ENCODE peak calls at places on chromosome 11, in nine cellular contexts. E is NCI-H748 treated with DMSO at 0.1 percent for 48 hours; K is GOT3; A is stimulated activated CD8-positive, alpha-beta memory T cell treated with anti-CD3 and anti-CD28 coated beads, Interleukin-7, amount 100 ng/mL, for 24 hours; R is effector memory CD4-positive, alpha-beta T cell; Z is HuH-7.5; Y is cortex of kidney; N is HT1080; G is kidney. T is an unnamed sample.

GRCh38 chr11:65663634-65664200 is 1.0 kb upstream of the RELA start:
- DNase-seq in E (peak), K (no peak), A (no peak), R (no peak), Z (peak), Y (no peak), N (no peak), G (peak), T (no peak)

GRCh38 chr11:134139873-134140331 is 71.0 kb downstream of the JAM3 start:
- DNase-seq in E (peak), K (no peak), A (no peak), R (no peak), Z (peak), Y (no peak), N (peak), G (no peak), T (peak)

GRCh38 chr11:15826826-15827225 is 529.5 kb downstream of the SOX6 start:
- DNase-seq in E (peak), K (no peak), A (no peak), R (no peak), Z (peak), Y (no peak), N (peak), G (no peak), T (peak)

GRCh38 chr11:126809514-126810289 is 190.9 kb downstream of the KIRREL3 start:
- DNase-seq in E (no peak), K (no peak), A (no peak), R (no peak), Z (no peak), Y (no peak), N (no peak), G (no peak), T (no peak)

GRCh38 chr11:130180491-130180890 is 20.9 kb downstream of the ST14 start:
- DNase-seq in E (no peak), K (no peak), A (no peak), R (no peak), Z (no peak), Y (no peak), N (no peak), G (peak), T (no peak)

GRCh38 chr11:31323145-31323544 is 46.4 kb downstream of the DCDC1 start:
- DNase-seq in E (no peak), K (no peak), A (no peak), R (no peak), Z (no peak), Y (no peak), N (no peak), G (no peak), T (no peak)

GRCh38 chr11:118401880-118402590 is 629 bp downstream of the ATP5MG start:
- DNase-seq in E (no peak), K (no peak), A (no peak), R (no peak), Z (peak), Y (no peak), N (peak), G (no peak), T (no peak)

GRCh38 chr11:30605036-30605435 is 18.9 kb upstream of the MPPED2 start:
- DNase-seq in E (no peak), K (no peak), A (no peak), R (no peak), Z (no peak), Y (no peak), N (no peak), G (no peak), T (no peak)

GRCh38 chr11:70501026-70501901 is 102.9 kb downstream of the CTTN start:
- DNase-seq in E (no peak), K (no peak), A (no peak), R (no peak), Z (no peak), Y (no peak), N (no peak), G (peak), T (no peak)

GRCh38 chr11:67230406-67230805 is 35.9 kb upstream of the GRK2 start:
- DNase-seq in E (no peak), K (no peak), A (no peak), R (no peak), Z (no peak), Y (no peak), N (no peak), G (no peak), T (no peak)

GRCh38 chr11:72641900-72642814 is 32.1 kb downstream of the PDE2A start:
- DNase-seq in E (no peak), K (no peak), A (no peak), R (no peak), Z (peak), Y (no peak), N (no peak), G (peak), T (no peak)

GRCh38 chr11:95150977-95151684 is 61.5 kb downstream of the ENDOD1 start:
- DNase-seq in E (no peak), K (peak), A (peak), R (peak), Z (peak), Y (no peak), N (peak), G (peak), T (peak)

GRCh38 chr11:47216141-47216798 is 1.5 kb downstream of the DDB2 start:
- DNase-seq in E (no peak), K (peak), A (peak), R (peak), Z (no peak), Y (no peak), N (peak), G (peak), T (no peak)

GRCh38 chr11:116792144-116792868 is 627 bp upstream of the APOA5 start:
- DNase-seq in E (no peak), K (no peak), A (no peak), R (no peak), Z (peak), Y (no peak), N (no peak), G (no peak), T (no peak)

GRCh38 chr11:61841636-61842332 is 13.7 kb downstream of the FADS2 start:
- DNase-seq in E (no peak), K (no peak), A (no peak), R (no peak), Z (no peak), Y (no peak), N (no peak), G (peak), T (no peak)

GRCh38 chr11:64729851-64730382 is 6.9 kb upstream of the NRXN2 start:
- DNase-seq in E (no peak), K (no peak), A (no peak), R (no peak), Z (no peak), Y (no peak), N (no peak), G (peak), T (no peak)

GRCh38 chr11:114618139-114618538 is 22.6 kb upstream of the NXPE4 start:
- DNase-seq in E (no peak), K (no peak), A (no peak), R (no peak), Z (no peak), Y (no peak), N (no peak), G (no peak), T (no peak)

GRCh38 chr11:13668957-13669521 is 571 bp downstream of the FAR1 start:
- DNase-seq in E (peak), K (no peak), A (peak), R (no peak), Z (no peak), Y (no peak), N (peak), G (peak), T (no peak)

GRCh38 chr11:72373163-72373562 is 61.2 kb downstream of the CLPB start:
- DNase-seq in E (peak), K (no peak), A (no peak), R (no peak), Z (no peak), Y (no peak), N (no peak), G (no peak), T (peak)

GRCh38 chr11:111112614-111113013 is 132.9 kb upstream of the POU2AF2 start:
- DNase-seq in E (no peak), K (no peak), A (no peak), R (no peak), Z (no peak), Y (no peak), N (no peak), G (no peak), T (no peak)

GRCh38 chr11:122764691-122765090 is 73.6 kb upstream of the CRTAM start:
- DNase-seq in E (no peak), K (no peak), A (no peak), R (no peak), Z (no peak), Y (no peak), N (no peak), G (no peak), T (no peak)

GRCh38 chr11:47399860-47400812 is 8.3 kb upstream of the SLC39A13 start:
- DNase-seq in E (no peak), K (no peak), A (no peak), R (peak), Z (peak), Y (no peak), N (no peak), G (peak), T (no peak)

GRCh38 chr11:61065955-61066638 is 36.2 kb upstream of the CD5 start:
- DNase-seq in E (no peak), K (no peak), A (no peak), R (no peak), Z (no peak), Y (no peak), N (no peak), G (no peak), T (no peak)

GRCh38 chr11:68300076-68300830 is 12.1 kb upstream of the LRP5 start:
- DNase-seq in E (no peak), K (no peak), A (no peak), R (no peak), Z (no peak), Y (no peak), N (no peak), G (no peak), T (no peak)